ENCODE peak calls at places on chromosomes 4 and X, in five cellular contexts. O, Z, H, D and Q are unnamed samples.

GRCh38 chr4:140628016-140628415 is 59.3 kb upstream of the UCP1 start:
- DNase-seq in O (no peak), Z (no peak), H (peak), D (peak), Q (no peak)

GRCh38 chr4:87853108-87853507 is 20.3 kb downstream of the MEPE start:
- DNase-seq in O (no peak), Z (peak), H (peak), D (no peak), Q (peak)

GRCh38 chr4:171334549-171334948 is 478.7 kb upstream of the GALNTL6 start:
- DNase-seq in O (no peak), Z (no peak), H (no peak), D (no peak), Q (no peak)

GRCh38 chrX:131741103-131741581 is 197.3 kb downstream of the OR13H1 start:
- DNase-seq in O (no peak), Z (no peak), H (no peak), D (no peak), Q (no peak)

GRCh38 chrX:3738489-3738888 is 25.0 kb upstream of the PRKX start:
- DNase-seq in O (no peak), Z (no peak), H (no peak), D (no peak), Q (no peak)

GRCh38 chr4:54819044-54819443 is 161.3 kb downstream of the KIT start:
- DNase-seq in O (no peak), Z (no peak), H (no peak), D (no peak), Q (no peak)

GRCh38 chrX:79138658-79139241 is 5.7 kb upstream of the GPR174 start:
- DNase-seq in O (no peak), Z (no peak), H (no peak), D (no peak), Q (no peak)

GRCh38 chr4:8639777-8640720 is 47.5 kb downstream of the CPZ start:
- DNase-seq in O (no peak), Z (no peak), H (no peak), D (no peak), Q (no peak)

GRCh38 chr4:123976285-123976684 is 579.7 kb downstream of the SPRY1 start:
- DNase-seq in O (no peak), Z (peak), H (no peak), D (no peak), Q (no peak)

GRCh38 chr4:67546971-67547370 is 1.7 kb upstream of the CENPC start:
- DNase-seq in O (no peak), Z (no peak), H (no peak), D (no peak), Q (peak)

GRCh38 chr4:76892001-76892400 is 5.9 kb downstream of the SOWAHB start:
- DNase-seq in O (no peak), Z (no peak), H (no peak), D (no peak), Q (no peak)

GRCh38 chr4:4719446-4719845 is 140.0 kb upstream of the MSX1 start:
- DNase-seq in O (no peak), Z (no peak), H (no peak), D (no peak), Q (no peak)

GRCh38 chr4:186104114-186104894 is at the start of gene FAM149A:
- DNase-seq in O (peak), Z (no peak), H (no peak), D (no peak), Q (peak)

GRCh38 chr4:157172011-157172410 is 48.5 kb upstream of the GRIA2 start:
- DNase-seq in O (no peak), Z (no peak), H (peak), D (no peak), Q (no peak)

GRCh38 chr4:82774711-82775171 is 23.9 kb downstream of the SCD5 start:
- DNase-seq in O (peak), Z (no peak), H (no peak), D (no peak), Q (no peak)

GRCh38 chr4:145739840-145740239 is 59.9 kb downstream of the C4orf51 start:
- DNase-seq in O (no peak), Z (no peak), H (no peak), D (no peak), Q (peak)

GRCh38 chrX:41474726-41475100 is 27.6 kb downstream of the NYX start:
- DNase-seq in O (peak), Z (no peak), H (no peak), D (no peak), Q (no peak)

GRCh38 chrX:41238543-41238942 is 95.4 kb upstream of the DDX3X start:
- DNase-seq in O (no peak), Z (no peak), H (peak), D (peak), Q (no peak)

GRCh38 chr4:22670953-22671352 is 21.8 kb upstream of the GBA3 start:
- DNase-seq in O (no peak), Z (no peak), H (no peak), D (no peak), Q (peak)

GRCh38 chr4:184795214-184795844 is 30.4 kb downstream of the ACSL1 start:
- DNase-seq in O (no peak), Z (no peak), H (no peak), D (no peak), Q (no peak)

GRCh38 chrX:47936224-47936939 is 67.4 kb downstream of the ZNF182 start:
- DNase-seq in O (no peak), Z (no peak), H (no peak), D (no peak), Q (peak)

GRCh38 chr4:100347241-100347640 is 157.0 kb upstream of the DDIT4L start:
- DNase-seq in O (no peak), Z (no peak), H (no peak), D (no peak), Q (no peak)

GRCh38 chr4:100348472-100348871 is 158.2 kb upstream of the DDIT4L start:
- DNase-seq in O (no peak), Z (no peak), H (peak), D (peak), Q (peak)
- H2AFZ ChIP-seq in O (no peak), Z (no peak), H (peak), D (peak), Q (no peak)

GRCh38 chr4:99885687-99886086 is 8.5 kb downstream of the LAMTOR3 start:
- DNase-seq in O (no peak), Z (no peak), H (no peak), D (no peak), Q (no peak)
- H3K4me2 ChIP-seq in O (no peak), Z (no peak), H (peak), D (no peak), Q (no peak)

GRCh38 chrX:39616098-39616729 is 481.5 kb downstream of the BCOR start:
- DNase-seq in O (no peak), Z (no peak), H (no peak), D (no peak), Q (no peak)

GRCh38 chrX:39613997-39614679 is 483.6 kb downstream of the BCOR start:
- DNase-seq in O (peak), Z (no peak), H (no peak), D (no peak), Q (peak)

GRCh38 chrX:39614680-39614998 is 483.1 kb downstream of the BCOR start:
- DNase-seq in O (no peak), Z (no peak), H (no peak), D (no peak), Q (no peak)

GRCh38 chrX:39611468-39611867 is 486.3 kb downstream of the BCOR start:
- DNase-seq in O (no peak), Z (no peak), H (no peak), D (no peak), Q (no peak)

GRCh38 chrX:39613508-39613921 is 484.2 kb downstream of the BCOR start:
- DNase-seq in O (peak), Z (peak), H (no peak), D (no peak), Q (peak)
- H2AFZ ChIP-seq in O (no peak), Z (peak), H (peak), D (no peak), Q (peak)

GRCh38 chrX:155873203-155873602 is 7.9 kb upstream of the VAMP7 start:
- DNase-seq in O (no peak), Z (no peak), H (no peak), D (no peak), Q (no peak)
- H3K4me2 ChIP-seq in O (no peak), Z (no peak), H (no peak), D (no peak), Q (no peak)

DNA sequence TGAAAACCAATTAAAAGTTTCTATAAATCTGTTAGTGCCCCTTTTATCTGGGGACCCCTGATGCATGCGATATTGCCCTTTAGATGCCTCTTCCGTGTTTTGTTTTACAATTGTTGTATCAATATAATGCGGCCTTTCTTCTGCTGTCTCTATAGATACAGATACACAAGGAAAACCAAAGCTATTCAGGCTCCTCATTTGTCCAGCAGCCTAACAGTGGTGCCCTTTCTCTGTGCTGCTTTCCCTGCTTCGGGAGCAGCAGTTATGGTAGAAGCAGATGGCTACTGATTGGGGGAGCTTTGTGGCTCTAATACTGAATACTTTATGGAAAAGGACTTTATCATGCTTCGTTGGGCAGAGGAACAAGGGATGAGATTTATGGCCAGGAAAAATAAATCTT is 10.6 kb upstream of the PRDM8 start:
- DNase-seq in O (no peak), Z (no peak), H (no peak), D (no peak), Q (no peak)
- H2AFZ ChIP-seq in O (no peak), Z (no peak), H (no peak), D (no peak), Q (no peak)

GRCh38 chr4:172809319-172809718 is 359.3 kb upstream of the GALNT7 start:
- DNase-seq in O (peak), Z (peak), H (no peak), D (no peak), Q (no peak)
- H3K4me2 ChIP-seq in O (no peak), Z (no peak), H (no peak), D (no peak), Q (no peak)

DNA sequence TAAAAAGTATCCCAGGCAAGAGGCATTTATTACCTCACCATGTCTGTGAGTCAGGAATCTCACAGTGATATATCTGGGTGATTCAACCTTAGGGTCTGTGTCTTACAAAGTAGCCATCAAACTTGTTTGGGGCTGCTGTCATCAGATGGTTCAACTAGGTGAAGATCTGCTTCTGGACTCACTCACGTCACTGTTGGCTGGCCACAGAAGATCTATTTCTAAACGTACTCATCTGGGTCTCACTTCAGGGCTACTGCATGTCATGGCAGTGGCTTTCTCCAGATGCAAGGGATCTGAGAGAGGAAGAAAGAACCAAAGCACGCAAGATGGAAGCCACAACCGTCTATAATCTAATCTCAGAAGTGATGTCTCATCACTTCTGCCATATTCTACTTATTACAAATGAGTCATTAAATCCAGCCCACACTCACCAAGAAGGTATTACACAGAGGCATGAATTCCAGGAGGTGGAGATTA is 267.8 kb upstream of the ANKRD50 start:
- DNase-seq in O (no peak), Z (no peak), H (peak), D (no peak), Q (no peak)
- H2AFZ ChIP-seq in O (no peak), Z (no peak), H (no peak), D (no peak), Q (no peak)